ENCODE peak calls at places on chromosomes 6 and 20, in six cellular contexts. One of them, this sample, is unnamed.

GRCh38 chr6:149265945-149266344 is 51.6 kb upstream of the TAB2 start:
- DNase-seq in PC-3: no peak
- DNase-seq in T-cell: no peak
- DNase-seq in epithelial cell of esophagus: no peak
- DNase-seq in HuH-7: no peak
- DNase-seq in T-helper 9 cell: no peak
- DNase-seq in this sample: no peak

GRCh38 chr6:106309766-106310373 is 15.7 kb downstream of the ATG5 start:
- DNase-seq in PC-3: peak
- DNase-seq in T-cell: no peak
- DNase-seq in epithelial cell of esophagus: peak
- DNase-seq in HuH-7: no peak
- DNase-seq in T-helper 9 cell: no peak
- DNase-seq in this sample: no peak

GRCh38 chr20:62578294-62578897 is 63.9 kb upstream of the SLCO4A1 start:
- DNase-seq in PC-3: peak
- DNase-seq in T-cell: no peak
- DNase-seq in epithelial cell of esophagus: no peak
- DNase-seq in HuH-7: peak
- DNase-seq in T-helper 9 cell: no peak
- DNase-seq in this sample: no peak

GRCh38 chr6:89599727-89600126 is 38.8 kb downstream of the LYRM2 start:
- DNase-seq in PC-3: no peak
- DNase-seq in T-cell: no peak
- DNase-seq in epithelial cell of esophagus: no peak
- DNase-seq in HuH-7: no peak
- DNase-seq in T-helper 9 cell: no peak
- DNase-seq in this sample: no peak

GRCh38 chr20:9949563-9949962 is 85.2 kb upstream of the ANKEF1 start:
- DNase-seq in PC-3: no peak
- DNase-seq in T-cell: no peak
- DNase-seq in epithelial cell of esophagus: no peak
- DNase-seq in HuH-7: no peak
- DNase-seq in T-helper 9 cell: no peak
- DNase-seq in this sample: no peak

GRCh38 chr6:7230327-7230691 is 82.7 kb downstream of the SSR1 start:
- DNase-seq in PC-3: no peak
- DNase-seq in T-cell: no peak
- DNase-seq in epithelial cell of esophagus: no peak
- DNase-seq in HuH-7: no peak
- DNase-seq in T-helper 9 cell: no peak
- DNase-seq in this sample: no peak

GRCh38 chr20:64109831-64110391 is 2.5 kb upstream of the NPBWR2 start:
- DNase-seq in PC-3: no peak
- DNase-seq in T-cell: no peak
- DNase-seq in epithelial cell of esophagus: no peak
- DNase-seq in HuH-7: no peak
- DNase-seq in T-helper 9 cell: no peak
- DNase-seq in this sample: no peak

GRCh38 chr20:61185181-61185580 is 66.9 kb upstream of the CDH4 start:
- DNase-seq in PC-3: no peak
- DNase-seq in T-cell: no peak
- DNase-seq in epithelial cell of esophagus: no peak
- DNase-seq in HuH-7: no peak
- DNase-seq in T-helper 9 cell: no peak
- DNase-seq in this sample: no peak

GRCh38 chr6:151089916-151090443 is 149.8 kb upstream of the AKAP12 start:
- DNase-seq in PC-3: no peak
- DNase-seq in T-cell: no peak
- DNase-seq in epithelial cell of esophagus: no peak
- DNase-seq in HuH-7: no peak
- DNase-seq in T-helper 9 cell: no peak
- DNase-seq in this sample: no peak

GRCh38 chr6:105882071-105882803 is 203.9 kb upstream of the PRDM1 start:
- DNase-seq in PC-3: peak
- DNase-seq in T-cell: no peak
- DNase-seq in epithelial cell of esophagus: no peak
- DNase-seq in HuH-7: no peak
- DNase-seq in T-helper 9 cell: no peak
- DNase-seq in this sample: peak

GRCh38 chr6:40356242-40356910 is 230.8 kb downstream of the LRFN2 start:
- DNase-seq in PC-3: no peak
- DNase-seq in T-cell: no peak
- DNase-seq in epithelial cell of esophagus: peak
- DNase-seq in HuH-7: no peak
- DNase-seq in T-helper 9 cell: no peak
- DNase-seq in this sample: no peak

GRCh38 chr6:170043150-170043819 is 247.6 kb downstream of the DLL1 start:
- DNase-seq in PC-3: no peak
- DNase-seq in T-cell: no peak
- DNase-seq in epithelial cell of esophagus: no peak
- DNase-seq in HuH-7: no peak
- DNase-seq in T-helper 9 cell: no peak
- DNase-seq in this sample: no peak

GRCh38 chr6:166194885-166195860 is 27.5 kb upstream of the TBXT start:
- DNase-seq in PC-3: no peak
- DNase-seq in T-cell: no peak
- DNase-seq in epithelial cell of esophagus: no peak
- DNase-seq in HuH-7: no peak
- DNase-seq in T-helper 9 cell: no peak
- DNase-seq in this sample: no peak